ENCODE peak calls at places on chromosomes 12 and 14, in four cellular contexts. O, L, C and G are unnamed samples.

GRCh38 chr12:126874427-126875026 is 1392.4 kb upstream of the TMEM132C start:
- DNase-seq in O (peak), L (peak), C (peak), G (peak)

GRCh38 chr12:89927226-89927698 is 218.6 kb upstream of the ATP2B1 start:
- DNase-seq in O (peak), L (no peak), C (no peak), G (no peak)

GRCh38 chr14:28382460-28383220 is 383.9 kb upstream of the FOXG1 start:
- DNase-seq in O (no peak), L (no peak), C (peak), G (peak)

GRCh38 chr12:6607751-6608591 is 792 bp upstream of the CHD4 start:
- DNase-seq in O (peak), L (no peak), C (peak), G (peak)

GRCh38 chr12:100026241-100026640 is 41.5 kb upstream of the ANKS1B start:
- DNase-seq in O (no peak), L (no peak), C (no peak), G (no peak)

GRCh38 chr12:132285991-132286681 is 43.3 kb downstream of the GALNT9 start:
- DNase-seq in O (no peak), L (peak), C (no peak), G (peak)

GRCh38 chr12:55743131-55743921 is 404 bp downstream of the GDF11 start:
- DNase-seq in O (peak), L (peak), C (peak), G (peak)

GRCh38 chr14:101715209-101716076 is 46.1 kb upstream of the PPP2R5C start:
- DNase-seq in O (no peak), L (no peak), C (no peak), G (no peak)

GRCh38 chr12:85642810-85643209 is 193.4 kb downstream of the RASSF9 start:
- DNase-seq in O (no peak), L (peak), C (no peak), G (peak)

GRCh38 chr14:64060648-64061096 is 207.9 kb downstream of the SYNE2 start:
- DNase-seq in O (peak), L (no peak), C (peak), G (peak)

GRCh38 chr14:95336192-95336760 is 16.6 kb upstream of the CLMN start:
- DNase-seq in O (no peak), L (no peak), C (no peak), G (no peak)

GRCh38 chr12:9130244-9130643 is 14.5 kb upstream of the A2M start:
- DNase-seq in O (no peak), L (no peak), C (no peak), G (no peak)

GRCh38 chr12:9132008-9132535 is 16.4 kb upstream of the A2M start:
- DNase-seq in O (no peak), L (no peak), C (no peak), G (no peak)

GRCh38 chr12:9134981-9135628 is 19.4 kb upstream of the A2M start:
- DNase-seq in O (peak), L (no peak), C (peak), G (no peak)

GRCh38 chr12:9133243-9133938 is 17.7 kb upstream of the A2M start:
- DNase-seq in O (no peak), L (no peak), C (no peak), G (no peak)

DNA sequence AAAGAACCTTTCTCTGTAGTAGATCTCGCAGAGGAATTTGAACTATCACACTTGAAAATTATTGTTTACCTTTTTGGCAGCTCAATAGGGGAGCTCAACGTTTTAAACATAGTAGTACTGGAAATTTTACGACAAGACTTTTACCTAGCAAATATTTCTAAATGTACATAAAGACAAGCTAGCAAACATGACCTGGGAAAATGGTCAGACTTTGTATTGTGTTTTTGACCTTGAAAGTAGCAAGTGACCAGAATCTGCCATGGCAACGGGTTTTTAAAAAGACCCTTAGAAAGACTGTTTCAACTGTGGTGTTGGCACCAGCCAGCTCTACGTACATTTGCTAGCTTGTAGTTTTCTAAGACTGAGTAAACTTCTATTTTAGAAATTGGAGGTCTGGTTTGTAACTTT is 20.2 kb upstream of the A2M start:
- DNase-seq in O (no peak), L (no peak), C (no peak), G (no peak)
- H3K4me3 ChIP-seq in O (no peak), L (no peak), C (no peak), G (no peak)

DNA sequence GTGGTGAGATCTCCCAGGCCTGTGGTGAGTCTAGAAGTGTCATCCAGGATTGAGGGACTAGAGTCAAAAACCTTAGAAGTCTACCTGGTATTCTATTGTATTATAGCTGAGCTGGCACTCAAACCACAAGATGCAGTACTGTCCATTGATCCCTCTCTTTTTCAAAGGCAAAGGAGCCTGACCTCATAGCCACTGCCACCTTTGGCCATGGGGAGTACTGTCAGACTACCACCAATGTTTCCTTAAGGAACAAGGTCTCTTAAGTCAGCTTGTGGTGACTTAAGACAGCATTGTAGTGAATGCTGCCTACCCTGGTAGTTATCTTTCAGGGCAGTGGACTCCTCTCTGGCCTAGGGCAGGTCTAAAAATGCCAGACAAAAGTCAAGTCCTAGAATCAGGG is 878.0 kb upstream of the MDGA2 start:
- DNase-seq in O (no peak), L (no peak), C (no peak), G (no peak)
- TF ChIP-seq CTCF in O (no peak), L (no peak), C (no peak), G (no peak)

GRCh38 chr12:31584782-31585181 is 6.2 kb downstream of the DENND5B start:
- DNase-seq in O (no peak), L (no peak), C (no peak), G (no peak)

GRCh38 chr12:31585895-31586294 is 5.0 kb downstream of the DENND5B start:
- DNase-seq in O (no peak), L (no peak), C (no peak), G (no peak)

GRCh38 chr12:31585271-31585670 is 5.7 kb downstream of the DENND5B start:
- DNase-seq in O (no peak), L (peak), C (no peak), G (peak)

GRCh38 chr12:31588976-31589375 is 2.0 kb downstream of the DENND5B start:
- DNase-seq in O (no peak), L (peak), C (no peak), G (peak)

GRCh38 chr12:31586703-31587102 is 4.2 kb downstream of the DENND5B start:
- DNase-seq in O (peak), L (no peak), C (no peak), G (no peak)
- H3K4me3 ChIP-seq in O (peak), L (no peak), C (no peak), G (no peak)

DNA sequence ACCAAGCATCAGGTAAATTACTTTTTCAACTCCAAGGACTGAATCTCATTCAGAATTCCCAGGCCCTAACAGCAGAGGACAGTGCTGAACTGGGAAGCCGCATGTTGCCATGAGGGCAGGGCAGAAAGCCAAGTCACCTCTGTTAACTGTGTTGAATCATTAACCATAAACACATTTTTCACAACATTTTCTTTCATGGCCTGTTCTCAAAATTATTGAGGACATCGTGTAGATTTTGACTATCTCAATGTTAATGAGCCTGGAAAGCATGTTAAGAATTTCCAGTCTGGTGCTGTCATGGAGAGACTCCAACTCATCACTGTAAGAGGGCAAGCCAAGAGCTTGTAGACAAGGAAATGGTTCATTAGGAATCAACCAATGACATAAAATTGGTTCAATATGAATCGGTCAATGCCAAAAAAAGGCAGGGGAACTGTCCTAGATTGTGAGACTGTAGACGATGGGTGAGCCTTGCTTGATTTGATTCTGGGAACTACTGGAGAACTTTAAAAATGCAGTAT is 33.7 kb downstream of the CPM start:
- DNase-seq in O (no peak), L (peak), C (peak), G (peak)
- TF ChIP-seq CTCF in O (no peak), L (peak), C (peak), G (peak)

GRCh38 chr12:94643585-94643984 is 6.8 kb downstream of the TMCC3 start:
- DNase-seq in O (no peak), L (no peak), C (no peak), G (no peak)
- H3K4me3 ChIP-seq in O (no peak), L (no peak), C (no peak), G (no peak)

GRCh38 chr12:125183187-125184067 is 118.2 kb downstream of the AACS start:
- DNase-seq in O (peak), L (peak), C (peak), G (peak)
- TF ChIP-seq CTCF in O (peak), L (peak), C (peak), G (peak)

DNA sequence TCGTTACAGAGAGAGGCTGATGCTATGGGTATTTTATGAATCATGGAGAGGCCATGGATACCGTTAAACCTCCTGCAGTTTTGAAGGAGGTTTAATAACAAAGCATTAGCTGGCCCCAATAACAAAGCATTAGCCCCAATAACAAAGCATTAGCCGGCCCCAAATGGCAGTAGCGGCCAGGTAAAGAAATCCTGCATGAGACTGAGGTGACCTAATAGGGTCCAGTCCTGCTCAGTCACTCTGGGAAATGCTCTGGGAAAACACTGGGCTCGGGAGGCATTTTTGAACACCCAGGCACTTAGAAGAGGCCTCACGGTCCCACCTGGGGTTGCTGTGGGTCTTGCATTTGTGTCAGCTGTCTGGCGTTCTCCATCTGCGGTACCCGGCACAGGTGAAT is 776 bp upstream of the RIN3 start:
- DNase-seq in O (no peak), L (no peak), C (no peak), G (no peak)
- H3K4me3 ChIP-seq in O (no peak), L (peak), C (peak), G (no peak)